ENCODE peak calls at places on chromosomes 5 and 9, in five cellular contexts. One of them, this sample, is unnamed. For H3K27me3 and H3K4me1, the result is how much of the 10 kb centered on the place peaks cover.

GRCh38 chr5:91283899-91284298 is 99.2 kb downstream of the ARRDC3 start:
- DNase-seq in HepG2: no peak
- DNase-seq in cardiac muscle cell: peak
- DNase-seq in tibial artery: no peak
- DNase-seq in psoas muscle: no peak
- DNase-seq in this sample: no peak

GRCh38 chr5:54013556-54014157 is 296.7 kb downstream of the ARL15 start:
- DNase-seq in tibial artery: no peak
- DNase-seq in HepG2: no peak
- DNase-seq in cardiac muscle cell: peak
- DNase-seq in psoas muscle: peak
- DNase-seq in this sample: no peak

GRCh38 chr5:139760066-139761056 is 35.2 kb upstream of the PSD2 start:
- DNase-seq in tibial artery: no peak
- DNase-seq in psoas muscle: no peak
- DNase-seq in cardiac muscle cell: no peak
- DNase-seq in HepG2: no peak
- DNase-seq in this sample: peak

GRCh38 chr9:129725841-129726251 is 27.0 kb downstream of the PTGES start:
- DNase-seq in tibial artery: no peak
- DNase-seq in cardiac muscle cell: no peak
- DNase-seq in psoas muscle: no peak
- DNase-seq in HepG2: no peak
- DNase-seq in this sample: no peak

GRCh38 chr9:133323211-133323610 is 12.8 kb downstream of the SURF6 start:
- DNase-seq in cardiac muscle cell: no peak
- DNase-seq in HepG2: no peak
- DNase-seq in tibial artery: peak
- DNase-seq in psoas muscle: no peak
- DNase-seq in this sample: no peak

GRCh38 chr5:39231705-39232525 is 12.6 kb upstream of the FYB1 start:
- DNase-seq in psoas muscle: no peak
- DNase-seq in HepG2: peak
- DNase-seq in tibial artery: no peak
- DNase-seq in cardiac muscle cell: peak
- DNase-seq in this sample: no peak

GRCh38 chr9:70110194-70111041 is 66.8 kb downstream of the MAMDC2 start:
- DNase-seq in cardiac muscle cell: no peak
- DNase-seq in tibial artery: no peak
- DNase-seq in HepG2: no peak
- DNase-seq in psoas muscle: no peak
- DNase-seq in this sample: no peak

GRCh38 chr9:118674942-118675341 is 694.3 kb downstream of the BRINP1 start:
- DNase-seq in tibial artery: no peak
- DNase-seq in psoas muscle: no peak
- DNase-seq in cardiac muscle cell: no peak
- DNase-seq in HepG2: no peak
- DNase-seq in this sample: no peak

GRCh38 chr9:86540999-86541398 is 186.8 kb upstream of the TUT7 start:
- DNase-seq in tibial artery: no peak
- DNase-seq in cardiac muscle cell: no peak
- DNase-seq in HepG2: no peak
- DNase-seq in psoas muscle: no peak
- DNase-seq in this sample: no peak

GRCh38 chr5:103480246-103480645 is 82.3 kb downstream of the NUDT12 start:
- DNase-seq in cardiac muscle cell: no peak
- DNase-seq in HepG2: no peak
- DNase-seq in psoas muscle: no peak
- DNase-seq in tibial artery: no peak
- DNase-seq in this sample: no peak

GRCh38 chr9:116806075-116806474 is 119.0 kb downstream of the TRIM32 start:
- DNase-seq in psoas muscle: no peak
- DNase-seq in cardiac muscle cell: peak
- DNase-seq in tibial artery: no peak
- DNase-seq in HepG2: no peak
- DNase-seq in this sample: peak

DNA sequence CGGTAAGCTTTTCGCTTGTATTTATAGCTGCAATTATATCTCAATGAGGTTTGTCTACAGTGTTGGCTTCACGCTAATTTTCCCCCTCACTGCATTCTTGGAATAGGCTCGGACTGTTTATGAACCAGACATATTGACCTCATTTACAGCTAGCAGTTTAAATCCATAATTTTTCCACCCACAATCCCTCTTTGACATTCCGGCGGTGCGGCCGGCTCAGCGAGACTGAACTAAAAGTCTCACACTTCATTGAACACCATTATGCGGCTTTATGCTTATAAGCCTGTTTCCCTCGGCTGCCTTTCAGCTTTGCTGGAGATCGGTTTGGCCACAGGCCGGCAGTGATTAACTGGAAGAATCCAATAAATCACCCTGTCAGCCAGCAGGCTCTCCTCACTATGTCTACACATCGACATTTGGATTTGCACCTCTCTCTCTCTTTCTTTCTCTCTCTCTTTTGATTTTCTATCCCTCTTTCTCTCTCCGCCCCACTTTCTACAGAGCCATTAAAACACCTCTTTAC is 315.0 kb upstream of the TLE4 start:
- DNase-seq in HepG2: no peak
- DNase-seq in psoas muscle: no peak
- DNase-seq in cardiac muscle cell: peak
- DNase-seq in tibial artery: no peak
- DNase-seq in this sample: no peak
- H3K27me3 ChIP-seq in HepG2: under half
- H3K27me3 ChIP-seq in psoas muscle: under half
- H3K27me3 ChIP-seq in cardiac muscle cell: under half
- H3K27me3 ChIP-seq in tibial artery: under half
- H3K27me3 ChIP-seq in this sample: under half

DNA sequence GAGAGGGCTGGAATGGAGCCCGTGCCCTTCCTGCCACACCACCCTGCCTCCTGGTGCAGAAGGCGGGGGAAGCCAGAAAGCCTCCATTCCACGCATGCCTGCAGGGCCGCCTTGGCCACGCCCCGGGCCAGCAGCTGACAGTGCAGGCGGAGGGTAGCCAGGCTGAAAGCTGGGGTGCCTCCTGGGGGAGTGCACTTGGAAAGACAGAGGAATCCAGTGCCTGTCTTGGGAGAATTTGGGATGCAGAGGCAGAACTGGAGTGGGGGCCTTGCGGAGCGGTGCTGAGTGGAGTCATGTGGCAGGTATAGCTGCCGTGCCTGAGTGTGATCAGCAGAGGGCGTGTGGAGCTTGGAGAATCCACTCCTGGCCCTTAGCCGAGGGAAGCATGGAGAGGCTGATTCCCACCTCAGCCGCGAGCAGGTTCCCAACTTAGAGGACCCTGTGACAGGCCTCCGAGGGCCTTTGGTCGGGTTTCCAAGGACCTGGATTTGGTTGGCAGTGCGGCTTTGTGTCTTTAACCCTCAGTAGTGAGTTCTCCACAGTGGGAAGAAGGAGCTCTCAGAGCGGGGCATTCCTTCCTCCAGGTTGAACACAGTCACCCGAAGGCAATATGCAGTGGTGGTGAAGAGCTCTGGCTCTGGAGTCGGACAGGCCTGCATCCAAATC is 9.1 kb upstream of the URM1 start:
- DNase-seq in HepG2: peak
- DNase-seq in cardiac muscle cell: peak
- DNase-seq in tibial artery: peak
- DNase-seq in psoas muscle: peak
- DNase-seq in this sample: peak
- H3K27ac ChIP-seq in HepG2: no peak
- H3K27ac ChIP-seq in cardiac muscle cell: no peak
- H3K27ac ChIP-seq in tibial artery: peak
- H3K27ac ChIP-seq in psoas muscle: peak
- H3K27ac ChIP-seq in this sample: no peak

GRCh38 chr9:100099722-100100042 is 639 bp downstream of the INVS start:
- DNase-seq in cardiac muscle cell: no peak
- DNase-seq in tibial artery: no peak
- DNase-seq in HepG2: peak
- DNase-seq in psoas muscle: no peak
- DNase-seq in this sample: no peak
- H3K4me1 ChIP-seq in cardiac muscle cell: under half
- H3K4me1 ChIP-seq in tibial artery: under half
- H3K4me1 ChIP-seq in HepG2: under half
- H3K4me1 ChIP-seq in psoas muscle: under half
- H3K4me1 ChIP-seq in this sample: under half

DNA sequence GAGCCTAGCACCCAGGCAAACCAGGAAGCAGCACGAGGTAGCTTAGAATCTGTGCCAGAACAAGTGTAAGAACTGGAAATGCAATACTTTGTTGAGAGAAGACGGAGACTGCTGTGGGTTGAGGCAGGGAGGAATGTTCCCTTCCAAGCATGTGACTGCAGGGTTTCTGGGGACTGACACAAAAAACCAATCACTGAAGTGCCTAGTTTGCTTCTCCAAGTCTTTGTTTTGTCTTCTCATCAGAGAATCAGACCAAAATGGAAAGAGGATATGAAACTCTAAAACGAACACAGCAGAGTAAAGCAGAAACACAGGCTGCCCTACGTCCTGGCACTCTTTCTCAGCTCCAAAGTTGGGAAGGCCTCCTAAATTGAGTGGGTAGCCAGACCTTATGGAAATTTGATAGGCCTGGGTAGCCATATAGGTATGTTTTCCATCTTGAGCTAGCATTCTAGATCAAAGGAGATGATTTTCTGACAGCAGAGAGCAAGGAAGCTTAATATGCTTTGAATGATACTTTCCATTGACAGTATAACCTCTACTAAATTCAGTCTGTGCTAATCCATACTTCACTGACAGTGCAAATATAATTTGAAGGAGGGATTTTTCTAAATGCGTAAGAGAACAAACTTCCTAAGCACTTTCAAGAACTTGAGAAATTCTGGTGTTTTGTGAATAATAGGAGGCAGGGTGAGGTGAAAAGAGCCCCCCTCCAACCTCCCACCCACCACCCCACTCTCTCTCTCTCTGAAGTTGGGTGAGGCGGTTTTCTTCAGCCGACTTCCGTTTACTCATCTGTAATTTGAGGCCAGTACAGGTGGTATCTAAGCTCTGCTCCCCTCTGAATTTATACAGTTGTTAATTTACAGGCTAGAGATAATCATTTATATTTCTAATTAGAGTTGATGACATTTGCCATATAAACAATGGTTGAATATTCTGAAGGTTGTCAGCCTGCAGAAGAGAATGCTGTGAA is 5.5 kb downstream of the ADRB2 start:
- DNase-seq in tibial artery: no peak
- DNase-seq in HepG2: no peak
- DNase-seq in psoas muscle: no peak
- DNase-seq in cardiac muscle cell: no peak
- DNase-seq in this sample: no peak
- H3K27me3 ChIP-seq in tibial artery: under half
- H3K27me3 ChIP-seq in HepG2: under half
- H3K27me3 ChIP-seq in psoas muscle: under half
- H3K27me3 ChIP-seq in cardiac muscle cell: under half
- H3K27me3 ChIP-seq in this sample: under half